ENCODE peak calls at places on chromosomes 1 and 21, in five cellular contexts. V, W, P, F and G are unnamed samples.

GRCh38 chr1:114126696-114127095 is 27.0 kb downstream of the SYT6 start:
- DNase-seq in V (no peak), W (no peak), P (no peak), F (no peak), G (no peak)

GRCh38 chr1:34162852-34163766 is 1.9 kb downstream of the CSMD2 start:
- DNase-seq in V (no peak), W (peak), P (no peak), F (no peak), G (peak)

GRCh38 chr1:206921772-206922265 is at the start of gene FCMR:
- DNase-seq in V (no peak), W (no peak), P (no peak), F (peak), G (no peak)

GRCh38 chr1:210252621-210253041 is 20.0 kb downstream of the SERTAD4 start:
- DNase-seq in V (no peak), W (no peak), P (no peak), F (no peak), G (no peak)

GRCh38 chr1:79090985-79091384 is 84.5 kb upstream of the ADGRL4 start:
- DNase-seq in V (no peak), W (peak), P (no peak), F (no peak), G (no peak)

GRCh38 chr1:226814751-226815496 is 55.5 kb upstream of the PSEN2 start:
- DNase-seq in V (no peak), W (peak), P (no peak), F (no peak), G (peak)

GRCh38 chr1:203589201-203589600 is 37.4 kb upstream of the ATP2B4 start:
- DNase-seq in V (no peak), W (no peak), P (no peak), F (no peak), G (no peak)

GRCh38 chr1:41341756-41342562 is 19.3 kb upstream of the FOXO6 start:
- DNase-seq in V (peak), W (no peak), P (no peak), F (no peak), G (peak)

GRCh38 chr21:46048926-46049889 is 48.7 kb upstream of the COL6A2 start:
- DNase-seq in V (no peak), W (peak), P (no peak), F (no peak), G (no peak)

GRCh38 chr1:20790785-20791184 is 3.7 kb upstream of the HP1BP3 start:
- DNase-seq in V (no peak), W (no peak), P (no peak), F (no peak), G (no peak)

GRCh38 chr1:151728151-151728711 is 6.9 kb downstream of the RIIAD1 start:
- DNase-seq in V (peak), W (peak), P (no peak), F (no peak), G (peak)

GRCh38 chr1:219354962-219355361 is 181.3 kb downstream of the LYPLAL1 start:
- DNase-seq in V (no peak), W (no peak), P (no peak), F (no peak), G (no peak)

GRCh38 chr1:25462732-25463131 is 32.0 kb downstream of the MACO1 start:
- DNase-seq in V (peak), W (no peak), P (no peak), F (no peak), G (no peak)

GRCh38 chr1:86872086-86872485 is 41.8 kb downstream of the SELENOF start:
- DNase-seq in V (peak), W (peak), P (no peak), F (no peak), G (no peak)

GRCh38 chr1:201617157-201617556 is 78.2 kb downstream of the NAV1 start:
- DNase-seq in V (no peak), W (no peak), P (no peak), F (no peak), G (no peak)

GRCh38 chr1:199084293-199084692 is 445.5 kb downstream of the PTPRC start:
- DNase-seq in V (no peak), W (peak), P (no peak), F (no peak), G (no peak)

GRCh38 chr1:165737196-165737595 is 31.5 kb downstream of the TMCO1 start:
- DNase-seq in V (no peak), W (peak), P (no peak), F (no peak), G (no peak)

GRCh38 chr1:233252436-233252835 is 43.1 kb downstream of the PCNX2 start:
- DNase-seq in V (no peak), W (no peak), P (no peak), F (no peak), G (no peak)

GRCh38 chr1:41802532-41803501 is 115.9 kb downstream of the HIVEP3 start:
- DNase-seq in V (peak), W (no peak), P (no peak), F (no peak), G (peak)

GRCh38 chr1:6545276-6545934 is 8.9 kb downstream of the NOL9 start:
- DNase-seq in V (no peak), W (peak), P (no peak), F (no peak), G (no peak)

GRCh38 chr1:1281533-1282321 is 1.5 kb downstream of the SCNN1D start:
- DNase-seq in V (no peak), W (peak), P (no peak), F (no peak), G (peak)

GRCh38 chr1:197441990-197442389 is 173.9 kb downstream of the CRB1 start:
- DNase-seq in V (no peak), W (peak), P (peak), F (no peak), G (no peak)

GRCh38 chr1:221878134-221878533 is 136.2 kb upstream of the DUSP10 start:
- DNase-seq in V (no peak), W (peak), P (no peak), F (no peak), G (no peak)